ENCODE peak calls at places on chromosome 3, in five cellular contexts. One of them, this sample, is unnamed.

GRCh38 chr3:175304437-175304836 is 445.3 kb downstream of the NAALADL2 start:
- DNase-seq in Caco-2: no peak
- DNase-seq in uterus: no peak
- DNase-seq in GM23338: no peak
- DNase-seq in neuronal stem cell: no peak
- DNase-seq in this sample: no peak

GRCh38 chr3:115833074-115833473 is 209.8 kb downstream of the GAP43 start:
- DNase-seq in neuronal stem cell: no peak
- DNase-seq in GM23338: no peak
- DNase-seq in uterus: no peak
- DNase-seq in Caco-2: no peak
- DNase-seq in this sample: no peak

GRCh38 chr3:27633224-27633545 is 88.9 kb downstream of the EOMES start:
- DNase-seq in uterus: no peak
- DNase-seq in Caco-2: no peak
- DNase-seq in GM23338: no peak
- DNase-seq in neuronal stem cell: no peak
- DNase-seq in this sample: no peak

GRCh38 chr3:59108091-59108815 is 58.4 kb upstream of the CFAP20DC start:
- DNase-seq in Caco-2: no peak
- DNase-seq in neuronal stem cell: no peak
- DNase-seq in GM23338: no peak
- DNase-seq in uterus: no peak
- DNase-seq in this sample: no peak

GRCh38 chr3:195441971-195442572 is 748 bp downstream of the ACAP2 start:
- DNase-seq in uterus: peak
- DNase-seq in neuronal stem cell: no peak
- DNase-seq in GM23338: peak
- DNase-seq in Caco-2: peak
- DNase-seq in this sample: peak

GRCh38 chr3:120370463-120370862 is 21.3 kb upstream of the LRRC58 start:
- DNase-seq in uterus: no peak
- DNase-seq in neuronal stem cell: no peak
- DNase-seq in GM23338: no peak
- DNase-seq in Caco-2: no peak
- DNase-seq in this sample: no peak

GRCh38 chr3:132084982-132085381 is 50.2 kb upstream of the CPNE4 start:
- DNase-seq in GM23338: no peak
- DNase-seq in neuronal stem cell: no peak
- DNase-seq in uterus: no peak
- DNase-seq in Caco-2: no peak
- DNase-seq in this sample: no peak

GRCh38 chr3:188049890-188050530 is 103.9 kb upstream of the LPP start:
- DNase-seq in GM23338: no peak
- DNase-seq in uterus: no peak
- DNase-seq in neuronal stem cell: no peak
- DNase-seq in Caco-2: no peak
- DNase-seq in this sample: no peak

GRCh38 chr3:48983096-48983495 is 6.9 kb upstream of the P4HTM start:
- DNase-seq in Caco-2: no peak
- DNase-seq in neuronal stem cell: no peak
- DNase-seq in uterus: no peak
- DNase-seq in GM23338: no peak
- DNase-seq in this sample: no peak

GRCh38 chr3:133168025-133168401 is 129.8 kb downstream of the TMEM108 start:
- DNase-seq in uterus: no peak
- DNase-seq in neuronal stem cell: no peak
- DNase-seq in GM23338: peak
- DNase-seq in Caco-2: no peak
- DNase-seq in this sample: peak

GRCh38 chr3:149615731-149616221 is 42.0 kb downstream of the WWTR1 start:
- DNase-seq in Caco-2: no peak
- DNase-seq in GM23338: no peak
- DNase-seq in neuronal stem cell: no peak
- DNase-seq in uterus: no peak
- DNase-seq in this sample: no peak

GRCh38 chr3:124768812-124769211 is 38.6 kb downstream of the UMPS start:
- DNase-seq in uterus: no peak
- DNase-seq in Caco-2: peak
- DNase-seq in neuronal stem cell: no peak
- DNase-seq in GM23338: peak
- DNase-seq in this sample: peak

GRCh38 chr3:108486910-108487309 is 23.5 kb downstream of the MYH15 start:
- DNase-seq in GM23338: no peak
- DNase-seq in uterus: no peak
- DNase-seq in neuronal stem cell: no peak
- DNase-seq in Caco-2: no peak
- DNase-seq in this sample: no peak

GRCh38 chr3:34111361-34111760 is 312.9 kb downstream of the PDCD6IP start:
- DNase-seq in GM23338: peak
- DNase-seq in uterus: no peak
- DNase-seq in Caco-2: no peak
- DNase-seq in neuronal stem cell: no peak
- DNase-seq in this sample: no peak

GRCh38 chr3:149584236-149584635 is 73.6 kb downstream of the WWTR1 start:
- DNase-seq in GM23338: no peak
- DNase-seq in uterus: no peak
- DNase-seq in Caco-2: no peak
- DNase-seq in neuronal stem cell: no peak
- DNase-seq in this sample: no peak

GRCh38 chr3:182626484-182627467 is 166.5 kb upstream of the ATP11B start:
- DNase-seq in neuronal stem cell: no peak
- DNase-seq in GM23338: no peak
- DNase-seq in Caco-2: no peak
- DNase-seq in uterus: no peak
- DNase-seq in this sample: no peak

GRCh38 chr3:20225769-20226168 is 39.8 kb upstream of the SGO1 start:
- DNase-seq in uterus: no peak
- DNase-seq in Caco-2: peak
- DNase-seq in neuronal stem cell: peak
- DNase-seq in GM23338: peak
- DNase-seq in this sample: peak

GRCh38 chr3:174270841-174271240 is 588.3 kb upstream of the NAALADL2 start:
- DNase-seq in Caco-2: no peak
- DNase-seq in neuronal stem cell: no peak
- DNase-seq in uterus: no peak
- DNase-seq in GM23338: no peak
- DNase-seq in this sample: no peak

GRCh38 chr3:18740631-18741583 is 315.8 kb upstream of the SATB1 start:
- DNase-seq in Caco-2: no peak
- DNase-seq in GM23338: no peak
- DNase-seq in uterus: no peak
- DNase-seq in neuronal stem cell: no peak
- DNase-seq in this sample: no peak

GRCh38 chr3:197327701-197328100 is 29.3 kb upstream of the DLG1 start:
- DNase-seq in Caco-2: no peak
- DNase-seq in GM23338: no peak
- DNase-seq in uterus: no peak
- DNase-seq in neuronal stem cell: no peak
- DNase-seq in this sample: no peak

GRCh38 chr3:97613139-97613538 is 151.4 kb upstream of the ARL6 start:
- DNase-seq in GM23338: no peak
- DNase-seq in uterus: no peak
- DNase-seq in neuronal stem cell: no peak
- DNase-seq in Caco-2: no peak
- DNase-seq in this sample: no peak

GRCh38 chr3:133927543-133928066 is 31.9 kb upstream of the RAB6B start:
- DNase-seq in neuronal stem cell: peak
- DNase-seq in GM23338: peak
- DNase-seq in Caco-2: no peak
- DNase-seq in uterus: peak
- DNase-seq in this sample: peak

GRCh38 chr3:15319575-15319974 is 12.8 kb downstream of the SH3BP5 start:
- DNase-seq in Caco-2: no peak
- DNase-seq in neuronal stem cell: no peak
- DNase-seq in uterus: peak
- DNase-seq in GM23338: no peak
- DNase-seq in this sample: no peak

GRCh38 chr3:111572061-111572460 is 23.1 kb downstream of the ZBED2 start:
- DNase-seq in uterus: no peak
- DNase-seq in Caco-2: no peak
- DNase-seq in neuronal stem cell: no peak
- DNase-seq in GM23338: no peak
- DNase-seq in this sample: no peak

GRCh38 chr3:149401215-149401925 is 23.9 kb upstream of the TM4SF1 start:
- DNase-seq in neuronal stem cell: no peak
- DNase-seq in uterus: no peak
- DNase-seq in Caco-2: peak
- DNase-seq in GM23338: no peak
- DNase-seq in this sample: no peak

GRCh38 chr3:17845026-17845425 is 102.6 kb upstream of the TBC1D5 start:
- DNase-seq in GM23338: no peak
- DNase-seq in neuronal stem cell: no peak
- DNase-seq in Caco-2: no peak
- DNase-seq in uterus: no peak
- DNase-seq in this sample: no peak

GRCh38 chr3:45414823-45415222 is 26.4 kb downstream of the LARS2 start:
- DNase-seq in Caco-2: no peak
- DNase-seq in neuronal stem cell: no peak
- DNase-seq in GM23338: no peak
- DNase-seq in uterus: no peak
- DNase-seq in this sample: no peak

GRCh38 chr3:67461667-67462142 is 192.7 kb downstream of the SUCLG2 start:
- DNase-seq in GM23338: no peak
- DNase-seq in neuronal stem cell: no peak
- DNase-seq in uterus: no peak
- DNase-seq in Caco-2: no peak
- DNase-seq in this sample: no peak

GRCh38 chr3:108153451-108153981 is 62.7 kb upstream of the CD47 start:
- DNase-seq in GM23338: peak
- DNase-seq in uterus: no peak
- DNase-seq in neuronal stem cell: peak
- DNase-seq in Caco-2: peak
- DNase-seq in this sample: peak

GRCh38 chr3:48047841-48048456 is 31.7 kb upstream of the MAP4 start:
- DNase-seq in Caco-2: no peak
- DNase-seq in uterus: no peak
- DNase-seq in GM23338: no peak
- DNase-seq in neuronal stem cell: no peak
- DNase-seq in this sample: no peak

GRCh38 chr3:150599611-150600297 is 3.4 kb upstream of the SELENOT start:
- DNase-seq in neuronal stem cell: no peak
- DNase-seq in Caco-2: peak
- DNase-seq in uterus: no peak
- DNase-seq in GM23338: peak
- DNase-seq in this sample: no peak

GRCh38 chr3:135503429-135504083 is 462.0 kb upstream of the PPP2R3A start:
- DNase-seq in neuronal stem cell: peak
- DNase-seq in Caco-2: peak
- DNase-seq in GM23338: peak
- DNase-seq in uterus: peak
- DNase-seq in this sample: peak

GRCh38 chr3:141812586-141812985 is 49.4 kb downstream of the GRK7 start:
- DNase-seq in Caco-2: no peak
- DNase-seq in uterus: no peak
- DNase-seq in GM23338: peak
- DNase-seq in neuronal stem cell: no peak
- DNase-seq in this sample: no peak

GRCh38 chr3:141814375-141814774 is 51.2 kb downstream of the GRK7 start:
- DNase-seq in uterus: no peak
- DNase-seq in GM23338: no peak
- DNase-seq in Caco-2: no peak
- DNase-seq in neuronal stem cell: no peak
- DNase-seq in this sample: no peak

GRCh38 chr3:141815667-141816066 is 52.5 kb downstream of the GRK7 start:
- DNase-seq in neuronal stem cell: no peak
- DNase-seq in uterus: no peak
- DNase-seq in Caco-2: no peak
- DNase-seq in GM23338: no peak
- DNase-seq in this sample: no peak

GRCh38 chr3:141812091-141812490 is 48.9 kb downstream of the GRK7 start:
- DNase-seq in neuronal stem cell: no peak
- DNase-seq in GM23338: no peak
- DNase-seq in uterus: no peak
- DNase-seq in Caco-2: no peak
- DNase-seq in this sample: no peak

DNA sequence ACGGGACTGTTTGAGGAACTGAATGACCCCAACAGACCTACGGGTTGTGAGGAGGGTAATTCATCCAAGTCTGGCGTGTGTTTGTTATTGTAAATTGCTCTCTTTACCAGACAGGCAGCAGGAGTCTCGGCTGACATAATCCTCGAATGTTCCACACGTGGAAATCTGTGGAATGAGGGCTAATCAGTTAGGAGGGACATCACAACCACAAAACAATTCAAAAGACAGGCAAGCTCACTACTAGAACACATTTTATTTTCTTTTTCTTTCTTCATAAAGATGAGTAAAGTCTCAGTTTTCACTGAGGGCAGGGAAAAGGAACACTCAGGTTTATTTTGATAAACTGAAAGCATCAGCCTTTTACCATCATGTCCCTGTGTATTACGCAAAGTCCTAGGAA is 53.8 kb downstream of the GRK7 start:
- DNase-seq in neuronal stem cell: no peak
- DNase-seq in GM23338: no peak
- DNase-seq in uterus: no peak
- DNase-seq in Caco-2: no peak
- DNase-seq in this sample: no peak
- H3K4me3 ChIP-seq in neuronal stem cell: no peak
- H3K4me3 ChIP-seq in GM23338: no peak
- H3K4me3 ChIP-seq in uterus: no peak
- H3K4me3 ChIP-seq in Caco-2: no peak
- H3K4me3 ChIP-seq in this sample: no peak

GRCh38 chr3:60810876-60811275 is 440.4 kb downstream of the FHIT start:
- DNase-seq in GM23338: no peak
- DNase-seq in neuronal stem cell: no peak
- DNase-seq in uterus: no peak
- DNase-seq in Caco-2: no peak
- DNase-seq in this sample: no peak

GRCh38 chr3:60809857-60810256 is 441.4 kb downstream of the FHIT start:
- DNase-seq in Caco-2: peak
- DNase-seq in neuronal stem cell: no peak
- DNase-seq in uterus: no peak
- DNase-seq in GM23338: no peak
- DNase-seq in this sample: no peak

GRCh38 chr3:60812544-60812943 is 438.7 kb downstream of the FHIT start:
- DNase-seq in Caco-2: no peak
- DNase-seq in GM23338: no peak
- DNase-seq in neuronal stem cell: no peak
- DNase-seq in uterus: no peak
- DNase-seq in this sample: no peak
- H3K4me3 ChIP-seq in Caco-2: no peak
- H3K4me3 ChIP-seq in GM23338: no peak
- H3K4me3 ChIP-seq in neuronal stem cell: no peak
- H3K4me3 ChIP-seq in uterus: no peak
- H3K4me3 ChIP-seq in this sample: no peak

GRCh38 chr3:57777774-57778173 is 21.7 kb downstream of the SLMAP start:
- DNase-seq in Caco-2: no peak
- DNase-seq in neuronal stem cell: no peak
- DNase-seq in GM23338: no peak
- DNase-seq in uterus: no peak
- DNase-seq in this sample: no peak
- H3K4me3 ChIP-seq in Caco-2: no peak
- H3K4me3 ChIP-seq in neuronal stem cell: no peak
- H3K4me3 ChIP-seq in GM23338: no peak
- H3K4me3 ChIP-seq in uterus: no peak
- H3K4me3 ChIP-seq in this sample: no peak

DNA sequence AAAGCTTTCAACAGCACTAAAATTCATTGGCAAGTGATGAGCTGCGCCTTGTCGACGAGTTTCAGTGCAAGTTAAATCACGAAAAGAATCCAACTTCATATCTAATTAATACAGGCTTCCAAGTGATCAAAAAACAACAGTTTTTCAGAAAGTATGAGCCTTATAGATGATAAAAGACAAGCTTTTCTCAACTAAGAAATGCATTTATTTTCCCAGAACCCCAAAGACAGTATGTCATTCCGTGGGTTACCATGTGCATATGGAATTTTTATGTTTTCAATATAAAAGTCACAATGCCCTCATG is 442.8 kb downstream of the MAGI1 start:
- DNase-seq in uterus: no peak
- DNase-seq in GM23338: no peak
- DNase-seq in Caco-2: no peak
- DNase-seq in neuronal stem cell: no peak
- DNase-seq in this sample: no peak
- H3K4me3 ChIP-seq in uterus: no peak
- H3K4me3 ChIP-seq in GM23338: peak
- H3K4me3 ChIP-seq in Caco-2: no peak
- H3K4me3 ChIP-seq in neuronal stem cell: peak
- H3K4me3 ChIP-seq in this sample: no peak

This sample was measured in H7.